ENCODE peak calls at places on chromosomes 6 and 20, in nine cellular contexts. F is GM23338, X is breast epithelium, E is spleen, N is suprapubic skin, B is Panc1, K is K562, A is sigmoid colon, U is endothelial cell of umbilical vein. H is an unnamed sample. For H3K36me3, the result is how much of the 10 kb centered on the place peaks cover.

GRCh38 chr6:79604583-79605037 is 26.5 kb upstream of the SH3BGRL2 start:
- DNase-seq in F (no peak), X (no peak), E (no peak), N (no peak), B (no peak), K (peak), A (no peak), U (no peak), H (no peak)

GRCh38 chr6:105449756-105450390 is 47.0 kb upstream of the PREP start:
- DNase-seq in F (no peak), X (no peak), E (no peak), N (no peak), B (no peak), K (no peak), A (no peak), U (no peak), H (no peak)

GRCh38 chr20:33423141-33423834 is 20.3 kb downstream of the SNTA1 start:
- DNase-seq in F (no peak), X (no peak), E (no peak), N (no peak), B (no peak), K (peak), A (peak), U (no peak), H (no peak)

GRCh38 chr20:23766531-23766930 is 15.8 kb upstream of the CST1 start:
- DNase-seq in F (no peak), X (no peak), E (no peak), N (no peak), B (no peak), K (no peak), A (no peak), U (no peak), H (no peak)

GRCh38 chr6:68978411-68978810 is 343.3 kb downstream of the ADGRB3 start:
- DNase-seq in F (no peak), X (no peak), E (no peak), N (no peak), B (no peak), K (no peak), A (no peak), U (no peak), H (no peak)

GRCh38 chr20:56504373-56505005 is 20.1 kb upstream of the FAM209A start:
- DNase-seq in F (peak), X (no peak), E (no peak), N (no peak), B (peak), K (peak), A (no peak), U (no peak), H (no peak)

GRCh38 chr6:107812370-107812769 is 11.7 kb downstream of the SCML4 start:
- DNase-seq in F (no peak), X (no peak), E (no peak), N (no peak), B (no peak), K (no peak), A (no peak), U (no peak), H (no peak)

GRCh38 chr6:20947977-20948376 is 413.7 kb downstream of the CDKAL1 start:
- DNase-seq in F (no peak), X (no peak), E (no peak), N (no peak), B (no peak), K (no peak), A (no peak), U (no peak), H (no peak)

GRCh38 chr6:47335456-47335855 is 25.8 kb upstream of the TNFRSF21 start:
- DNase-seq in F (no peak), X (no peak), E (no peak), N (no peak), B (no peak), K (no peak), A (no peak), U (no peak), H (no peak)

GRCh38 chr20:18156045-18156444 is 18.4 kb downstream of the KAT14 start:
- DNase-seq in F (no peak), X (no peak), E (no peak), N (no peak), B (no peak), K (no peak), A (no peak), U (no peak), H (no peak)

GRCh38 chr6:169172435-169172834 is 81.2 kb downstream of the THBS2 start:
- DNase-seq in F (no peak), X (no peak), E (no peak), N (no peak), B (no peak), K (no peak), A (no peak), U (no peak), H (no peak)

GRCh38 chr20:35791823-35792222 is 20.0 kb downstream of the PHF20 start:
- DNase-seq in F (no peak), X (no peak), E (peak), N (no peak), B (no peak), K (no peak), A (no peak), U (no peak), H (no peak)

GRCh38 chr6:14059791-14060436 is 57.7 kb upstream of the CD83 start:
- DNase-seq in F (no peak), X (peak), E (no peak), N (no peak), B (no peak), K (no peak), A (no peak), U (no peak), H (peak)

GRCh38 chr6:38248500-38249234 is 391.1 kb downstream of the BTBD9 start:
- DNase-seq in F (no peak), X (no peak), E (no peak), N (no peak), B (no peak), K (peak), A (no peak), U (no peak), H (no peak)

GRCh38 chr6:158707826-158708225 is 58.0 kb downstream of the SYTL3 start:
- DNase-seq in F (no peak), X (no peak), E (peak), N (no peak), B (no peak), K (no peak), A (peak), U (no peak), H (peak)

GRCh38 chr6:1310628-1311399 is 1.1 kb upstream of the FOXQ1 start:
- DNase-seq in F (peak), X (no peak), E (peak), N (no peak), B (no peak), K (no peak), A (no peak), U (no peak), H (peak)

GRCh38 chr6:84618836-84619235 is 145.6 kb downstream of the TBX18 start:
- DNase-seq in F (peak), X (no peak), E (no peak), N (no peak), B (no peak), K (no peak), A (no peak), U (peak), H (no peak)

GRCh38 chr6:154509421-154510143 is 903 bp downstream of the CNKSR3 start:
- DNase-seq in F (peak), X (peak), E (peak), N (peak), B (no peak), K (peak), A (peak), U (peak), H (peak)

GRCh38 chr6:170260686-170261085 is 30.2 kb downstream of the DLL1 start:
- DNase-seq in F (no peak), X (no peak), E (no peak), N (no peak), B (no peak), K (peak), A (peak), U (no peak), H (no peak)

GRCh38 chr6:104710543-104711335 is 149.0 kb downstream of the HACE1 start:
- DNase-seq in F (no peak), X (no peak), E (no peak), N (no peak), B (no peak), K (no peak), A (no peak), U (no peak), H (no peak)

GRCh38 chr6:12467706-12468670 is 177.8 kb downstream of the EDN1 start:
- DNase-seq in F (no peak), X (no peak), E (no peak), N (no peak), B (no peak), K (no peak), A (no peak), U (no peak), H (peak)

GRCh38 chr6:85449388-85449817 is 480 bp upstream of the NT5E start:
- DNase-seq in F (peak), X (no peak), E (peak), N (no peak), B (no peak), K (no peak), A (peak), U (peak), H (no peak)

GRCh38 chr6:75282706-75283105 is 1.9 kb downstream of the TMEM30A start:
- DNase-seq in F (no peak), X (no peak), E (no peak), N (no peak), B (no peak), K (no peak), A (no peak), U (peak), H (no peak)

GRCh38 chr6:81562169-81562568 is 190.3 kb downstream of the TENT5A start:
- DNase-seq in F (no peak), X (no peak), E (no peak), N (no peak), B (no peak), K (no peak), A (no peak), U (no peak), H (no peak)

GRCh38 chr20:13384132-13384531 is 163.1 kb downstream of the ISM1 start:
- DNase-seq in F (no peak), X (no peak), E (no peak), N (no peak), B (no peak), K (no peak), A (no peak), U (no peak), H (no peak)

GRCh38 chr20:25397081-25397480 is 6.4 kb upstream of the ABHD12 start:
- DNase-seq in F (no peak), X (no peak), E (no peak), N (no peak), B (no peak), K (no peak), A (no peak), U (no peak), H (no peak)

GRCh38 chr20:40813213-40813510 is 124.1 kb upstream of the MAFB start:
- DNase-seq in F (no peak), X (no peak), E (no peak), N (no peak), B (no peak), K (no peak), A (no peak), U (no peak), H (no peak)

GRCh38 chr20:62651285-62652021 is 9.2 kb downstream of the SLCO4A1 start:
- DNase-seq in F (peak), X (no peak), E (peak), N (no peak), B (no peak), K (peak), A (peak), U (no peak), H (peak)

GRCh38 chr20:4607287-4607713 is 114.4 kb upstream of the PRND start:
- DNase-seq in F (peak), X (no peak), E (no peak), N (no peak), B (peak), K (peak), A (no peak), U (peak), H (peak)

GRCh38 chr6:26232306-26232949 is 132.6 kb upstream of the BTN3A2 start:
- DNase-seq in F (no peak), X (no peak), E (no peak), N (no peak), B (no peak), K (no peak), A (no peak), U (no peak), H (no peak)

GRCh38 chr6:79949235-79949634 is 1.9 kb upstream of the ELOVL4 start:
- DNase-seq in F (peak), X (no peak), E (no peak), N (no peak), B (peak), K (peak), A (no peak), U (peak), H (peak)

GRCh38 chr20:44038681-44039123 is 124.0 kb downstream of the TOX2 start:
- DNase-seq in F (no peak), X (no peak), E (peak), N (peak), B (no peak), K (no peak), A (peak), U (no peak), H (no peak)

GRCh38 chr20:5127204-5127858 is 523 bp downstream of the CDS2 start:
- DNase-seq in F (peak), X (peak), E (peak), N (no peak), B (no peak), K (peak), A (peak), U (peak), H (peak)

GRCh38 chr6:43926644-43927524 is 156.9 kb downstream of the VEGFA start:
- DNase-seq in F (peak), X (peak), E (peak), N (no peak), B (no peak), K (peak), A (peak), U (peak), H (no peak)
- TF ChIP-seq POLR2AphosphoS5 in F (no peak), X (no peak), E (no peak), N (no peak), B (no peak), K (peak), A (no peak), U (no peak), H (no peak)

DNA sequence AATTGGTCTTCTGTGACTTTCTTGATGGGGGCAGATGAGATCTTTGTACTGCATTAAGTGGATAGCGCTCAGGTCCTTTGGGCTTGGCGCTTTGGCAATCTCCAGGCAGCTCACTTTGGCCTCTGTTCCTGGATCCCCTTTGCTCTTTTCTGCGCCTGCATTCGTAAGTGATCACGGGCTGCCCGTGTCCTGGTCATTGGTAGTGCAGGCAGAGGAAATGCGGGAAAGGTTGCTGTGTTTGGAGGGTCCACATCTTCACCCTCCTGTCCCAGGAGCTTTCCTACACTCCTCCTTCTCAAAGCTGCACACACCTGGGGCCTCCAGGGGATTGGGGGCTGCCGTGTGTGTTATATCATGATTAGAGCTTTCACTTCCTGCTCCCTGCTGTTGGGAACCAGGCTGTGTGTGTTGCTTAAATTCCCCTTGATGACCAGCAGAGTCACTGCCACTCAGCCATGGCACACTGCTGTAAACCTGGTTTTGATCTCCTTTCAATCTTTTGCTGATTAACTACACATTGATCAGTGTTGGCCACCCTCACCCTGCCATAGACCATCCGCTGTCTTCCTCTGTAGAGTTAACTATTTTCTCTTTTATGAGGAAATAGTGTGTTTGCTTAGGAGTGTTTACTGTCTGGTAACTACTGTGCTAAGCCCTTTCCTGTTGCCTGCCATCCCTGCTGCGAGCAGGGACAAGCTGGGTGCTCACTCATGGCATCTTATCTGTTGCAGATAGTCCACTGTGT is 13.0 kb upstream of the SNHG17 start:
- DNase-seq in F (no peak), X (no peak), E (peak), N (no peak), B (no peak), K (peak), A (no peak), U (no peak), H (no peak)
- H3K27ac ChIP-seq in F (no peak), X (peak), E (peak), N (no peak), B (no peak), K (peak), A (no peak), U (no peak), H (peak)

GRCh38 chr6:106564476-106564875 is 64.8 kb downstream of the RTN4IP1 start:
- DNase-seq in F (peak), X (no peak), E (no peak), N (no peak), B (no peak), K (no peak), A (no peak), U (no peak), H (no peak)
- H3K36me3 ChIP-seq in F (under half), X (under half), E (half or more), N (under half), B (under half), K (under half), A (under half), U (under half), H (under half)

GRCh38 chr6:151276112-151276745 is 36.5 kb downstream of the AKAP12 start:
- DNase-seq in F (no peak), X (no peak), E (no peak), N (no peak), B (no peak), K (no peak), A (peak), U (no peak), H (no peak)
- TF ChIP-seq POLR2AphosphoS5 in F (no peak), X (no peak), E (no peak), N (peak), B (no peak), K (no peak), A (peak), U (no peak), H (no peak)

H was measured in prostate gland.